ENCODE peak calls at places on chromosomes 2 and 18, in nine cellular contexts. X is sigmoid colon, V is DND-41, P is SK-N-MC, L is H9, Q is upper lobe of right lung, H is psoas muscle, I is foreskin keratinocyte, N is A549. W is an unnamed sample.

GRCh38 chr2:133568172-133568571 is at the start of gene NCKAP5:
- DNase-seq in X (no peak), V (no peak), P (no peak), L (no peak), Q (no peak), H (peak), I (peak), N (peak), W (no peak)

GRCh38 chr18:41936471-41937134 is 18.4 kb upstream of the PIK3C3 start:
- DNase-seq in X (no peak), V (no peak), P (peak), L (no peak), Q (no peak), H (no peak), I (no peak), N (no peak), W (no peak)

GRCh38 chr2:237048595-237048994 is 37.1 kb upstream of the COPS8 start:
- DNase-seq in X (no peak), V (no peak), P (no peak), L (no peak), Q (no peak), H (no peak), I (no peak), N (no peak), W (no peak)

GRCh38 chr2:237556773-237557632 is 9.4 kb upstream of the PRLH start:
- DNase-seq in X (no peak), V (no peak), P (no peak), L (no peak), Q (no peak), H (no peak), I (no peak), N (no peak), W (no peak)

GRCh38 chr2:73386894-73387636 is 1.4 kb downstream of the ALMS1 start:
- DNase-seq in X (no peak), V (no peak), P (no peak), L (no peak), Q (no peak), H (no peak), I (no peak), N (no peak), W (no peak)

GRCh38 chr2:19574788-19575260 is 216.4 kb upstream of the OSR1 start:
- DNase-seq in X (peak), V (no peak), P (peak), L (no peak), Q (no peak), H (peak), I (peak), N (no peak), W (no peak)

GRCh38 chr2:134774786-134775641 is 56.2 kb upstream of the TMEM163 start:
- DNase-seq in X (no peak), V (peak), P (no peak), L (no peak), Q (no peak), H (no peak), I (peak), N (no peak), W (no peak)

GRCh38 chr2:160731415-160731814 is 237.8 kb upstream of the RBMS1 start:
- DNase-seq in X (no peak), V (no peak), P (no peak), L (no peak), Q (no peak), H (no peak), I (no peak), N (no peak), W (no peak)

GRCh38 chr18:56003009-56003408 is 415.0 kb upstream of the TCF4 start:
- DNase-seq in X (no peak), V (no peak), P (no peak), L (no peak), Q (no peak), H (no peak), I (no peak), N (no peak), W (no peak)

GRCh38 chr2:8328189-8328588 is 353.7 kb upstream of the ID2 start:
- DNase-seq in X (no peak), V (no peak), P (no peak), L (no peak), Q (no peak), H (no peak), I (no peak), N (no peak), W (no peak)

GRCh38 chr2:74297391-74297790 is 45.8 kb downstream of the SLC4A5 start:
- DNase-seq in X (no peak), V (no peak), P (peak), L (no peak), Q (no peak), H (no peak), I (no peak), N (no peak), W (no peak)

GRCh38 chr2:44362207-44363015 is 664 bp downstream of the CAMKMT start:
- DNase-seq in X (peak), V (peak), P (no peak), L (peak), Q (peak), H (peak), I (peak), N (peak), W (peak)

GRCh38 chr18:10361660-10362059 is 92.8 kb upstream of the APCDD1 start:
- DNase-seq in X (no peak), V (no peak), P (no peak), L (no peak), Q (no peak), H (no peak), I (no peak), N (no peak), W (no peak)

GRCh38 chr2:66364495-66364992 is 70.4 kb upstream of the MEIS1 start:
- DNase-seq in X (peak), V (no peak), P (no peak), L (no peak), Q (no peak), H (no peak), I (no peak), N (no peak), W (no peak)

GRCh38 chr2:146295080-146295670 is 1549.7 kb upstream of the ACVR2A start:
- DNase-seq in X (no peak), V (no peak), P (no peak), L (no peak), Q (no peak), H (no peak), I (no peak), N (peak), W (no peak)

GRCh38 chr2:206728277-206729199 is 10.3 kb upstream of the DYTN start:
- DNase-seq in X (no peak), V (no peak), P (no peak), L (no peak), Q (no peak), H (no peak), I (no peak), N (peak), W (no peak)

GRCh38 chr2:47205576-47206141 is 50.6 kb upstream of the STPG4 start:
- DNase-seq in X (no peak), V (no peak), P (no peak), L (no peak), Q (no peak), H (no peak), I (no peak), N (no peak), W (no peak)

GRCh38 chr2:149652520-149652919 is 64.9 kb upstream of the MMADHC start:
- DNase-seq in X (no peak), V (no peak), P (no peak), L (no peak), Q (no peak), H (no peak), I (no peak), N (no peak), W (no peak)

GRCh38 chr18:62982600-62983251 is 267.4 kb downstream of the PHLPP1 start:
- DNase-seq in X (peak), V (peak), P (peak), L (peak), Q (no peak), H (no peak), I (no peak), N (peak), W (no peak)

GRCh38 chr2:67790622-67791021 is 272.2 kb downstream of the C1D start:
- DNase-seq in X (no peak), V (no peak), P (no peak), L (no peak), Q (no peak), H (no peak), I (no peak), N (no peak), W (no peak)

GRCh38 chr18:12637901-12638633 is 19.8 kb downstream of the SPIRE1 start:
- DNase-seq in X (no peak), V (no peak), P (no peak), L (no peak), Q (no peak), H (no peak), I (peak), N (peak), W (no peak)

DNA sequence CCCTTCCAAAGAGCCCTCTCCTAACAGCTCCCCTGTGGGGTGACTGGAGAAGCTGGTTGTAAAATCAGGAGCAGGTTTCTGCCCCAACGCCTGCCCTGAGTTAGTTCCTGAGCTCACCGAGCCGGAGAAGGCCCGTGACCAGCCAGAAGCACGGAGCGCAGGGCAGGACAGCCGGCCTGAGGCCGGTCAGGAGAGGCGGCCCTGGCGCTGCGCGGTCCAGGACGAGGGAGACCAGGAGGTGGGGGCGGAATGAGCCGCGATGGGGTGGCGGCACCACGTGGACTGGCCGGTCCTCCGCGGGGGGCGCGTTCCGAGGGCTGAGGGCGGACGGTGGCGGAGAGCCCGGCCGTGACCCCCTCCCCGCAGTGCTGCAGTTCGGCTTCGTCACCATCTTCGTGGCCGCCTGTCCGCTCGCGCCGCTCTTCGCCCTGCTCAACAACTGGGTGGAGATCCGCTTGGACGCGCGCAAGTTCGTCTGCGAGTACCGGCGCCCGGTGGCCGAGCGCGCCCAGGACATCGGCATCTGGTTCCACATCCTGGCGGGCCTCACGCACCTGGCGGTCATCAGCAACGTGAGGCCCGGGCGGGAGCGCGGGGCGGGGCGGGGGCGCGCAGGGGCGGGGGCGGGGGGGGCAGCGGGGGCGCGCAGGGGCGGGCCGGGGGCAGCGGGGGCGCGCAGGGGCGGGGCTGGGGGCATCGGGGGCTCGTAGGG is 29.0 kb downstream of the ANO7 start:
- DNase-seq in X (peak), V (no peak), P (no peak), L (peak), Q (peak), H (peak), I (no peak), N (peak), W (no peak)
- H3K27ac ChIP-seq in X (peak), V (no peak), P (no peak), L (no peak), Q (peak), H (peak), I (no peak), N (peak), W (peak)

GRCh38 chr18:8813621-8814020 is 108.3 kb downstream of the MTCL1 start:
- DNase-seq in X (no peak), V (no peak), P (no peak), L (no peak), Q (no peak), H (no peak), I (no peak), N (no peak), W (no peak)
- H3K27ac ChIP-seq in X (peak), V (no peak), P (no peak), L (no peak), Q (no peak), H (no peak), I (no peak), N (peak), W (no peak)

GRCh38 chr2:38690499-38691420 is 24.8 kb downstream of the GALM start:
- DNase-seq in X (no peak), V (no peak), P (no peak), L (no peak), Q (no peak), H (no peak), I (peak), N (peak), W (no peak)

GRCh38 chr2:38697116-38697840 is 31.4 kb downstream of the GALM start:
- DNase-seq in X (no peak), V (no peak), P (no peak), L (no peak), Q (no peak), H (no peak), I (no peak), N (no peak), W (peak)

GRCh38 chr2:38692636-38693318 is 26.9 kb downstream of the GALM start:
- DNase-seq in X (no peak), V (no peak), P (no peak), L (no peak), Q (no peak), H (no peak), I (no peak), N (no peak), W (no peak)

GRCh38 chr2:38691994-38692393 is 26.1 kb downstream of the GALM start:
- DNase-seq in X (no peak), V (no peak), P (no peak), L (no peak), Q (no peak), H (no peak), I (no peak), N (no peak), W (no peak)
- H3K27ac ChIP-seq in X (no peak), V (no peak), P (no peak), L (no peak), Q (no peak), H (no peak), I (peak), N (peak), W (peak)

GRCh38 chr18:39946623-39947061 is 2008.4 kb upstream of the PIK3C3 start:
- DNase-seq in X (no peak), V (no peak), P (no peak), L (peak), Q (no peak), H (no peak), I (peak), N (peak), W (no peak)

GRCh38 chr18:39939209-39939608 is 2015.8 kb upstream of the PIK3C3 start:
- DNase-seq in X (no peak), V (no peak), P (no peak), L (no peak), Q (no peak), H (no peak), I (no peak), N (no peak), W (no peak)

GRCh38 chr18:39942702-39943101 is 2012.3 kb upstream of the PIK3C3 start:
- DNase-seq in X (no peak), V (no peak), P (no peak), L (no peak), Q (no peak), H (no peak), I (no peak), N (no peak), W (no peak)

GRCh38 chr18:39945076-39945475 is 2010.0 kb upstream of the PIK3C3 start:
- DNase-seq in X (no peak), V (no peak), P (no peak), L (no peak), Q (no peak), H (no peak), I (peak), N (no peak), W (no peak)
- H3K27ac ChIP-seq in X (no peak), V (no peak), P (no peak), L (no peak), Q (no peak), H (no peak), I (no peak), N (no peak), W (no peak)

DNA sequence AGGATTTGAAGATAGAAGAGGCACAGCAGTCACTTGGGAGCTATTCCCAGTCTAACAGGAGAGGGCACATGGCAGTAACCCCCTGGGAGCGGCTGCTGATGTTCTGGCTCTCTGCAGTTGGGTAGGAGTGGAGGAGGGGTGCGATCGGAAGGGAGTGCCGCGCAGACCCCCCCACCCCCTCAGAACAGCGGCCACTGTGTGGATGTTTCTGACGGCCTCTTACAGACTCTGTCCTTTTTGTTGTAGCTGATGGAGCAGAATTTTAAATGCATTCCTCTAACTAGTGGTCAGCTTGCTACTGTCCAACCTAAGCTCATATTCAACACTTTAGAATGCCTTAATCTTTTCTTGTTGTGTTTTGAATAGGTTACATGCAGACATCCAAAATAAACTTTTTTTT is 127.9 kb downstream of the AGAP1 start:
- DNase-seq in X (no peak), V (no peak), P (no peak), L (no peak), Q (no peak), H (no peak), I (no peak), N (no peak), W (no peak)
- H3K27ac ChIP-seq in X (no peak), V (no peak), P (no peak), L (no peak), Q (no peak), H (no peak), I (no peak), N (no peak), W (no peak)

W was measured in CD4-positive, alpha-beta memory T cell.